ENCODE peak calls at places on chromosomes 1 and 21, in eight cellular contexts. F is GM12892, W is PC-3, D is midbrain, N is iris pigment epithelial cell, S is tibial nerve, Q is HEK293T, P is bronchial epithelial cell. E is an unnamed sample.

GRCh38 chr1:58063095-58063494 is 483.4 kb downstream of the OMA1 start:
- DNase-seq in F (no peak), W (no peak), D (no peak), N (no peak), S (no peak), Q (no peak), P (peak), E (no peak)

GRCh38 chr1:173009597-173009996 is 41.1 kb downstream of the TNFSF18 start:
- DNase-seq in F (no peak), W (no peak), D (no peak), N (no peak), S (no peak), Q (no peak), P (no peak), E (no peak)

GRCh38 chr21:44285547-44285992 is at the start of gene AIRE:
- DNase-seq in F (no peak), W (no peak), D (no peak), N (no peak), S (no peak), Q (no peak), P (no peak), E (no peak)

GRCh38 chr1:246294263-246294662 is 212.8 kb downstream of the SMYD3 start:
- DNase-seq in F (no peak), W (no peak), D (no peak), N (no peak), S (no peak), Q (no peak), P (no peak), E (no peak)

GRCh38 chr1:40786995-40787705 is 3.6 kb downstream of the KCNQ4 start:
- DNase-seq in F (no peak), W (no peak), D (no peak), N (no peak), S (no peak), Q (no peak), P (no peak), E (no peak)

GRCh38 chr1:9835758-9836631 is 12.2 kb upstream of the CLSTN1 start:
- DNase-seq in F (no peak), W (peak), D (no peak), N (no peak), S (no peak), Q (no peak), P (peak), E (no peak)

GRCh38 chr1:198865288-198865687 is 226.4 kb downstream of the PTPRC start:
- DNase-seq in F (no peak), W (no peak), D (no peak), N (no peak), S (no peak), Q (no peak), P (no peak), E (no peak)

GRCh38 chr1:208235983-208236761 is 8.0 kb downstream of the PLXNA2 start:
- DNase-seq in F (no peak), W (no peak), D (no peak), N (peak), S (peak), Q (no peak), P (peak), E (no peak)

GRCh38 chr1:145960468-145961108 is 2.8 kb upstream of the LIX1L start:
- DNase-seq in F (no peak), W (peak), D (peak), N (peak), S (no peak), Q (peak), P (no peak), E (peak)

GRCh38 chr1:208254376-208254775 is 10.2 kb upstream of the PLXNA2 start:
- DNase-seq in F (no peak), W (no peak), D (no peak), N (no peak), S (no peak), Q (no peak), P (no peak), E (no peak)

GRCh38 chr1:234899041-234899787 is 229.4 kb downstream of the TOMM20 start:
- DNase-seq in F (no peak), W (peak), D (no peak), N (peak), S (no peak), Q (no peak), P (peak), E (no peak)

GRCh38 chr1:32494196-32494595 is 29.3 kb downstream of the ZBTB8B start:
- DNase-seq in F (no peak), W (no peak), D (no peak), N (peak), S (no peak), Q (no peak), P (peak), E (no peak)

GRCh38 chr1:88678405-88678804 is 5.7 kb upstream of the PKN2 start:
- DNase-seq in F (no peak), W (peak), D (no peak), N (no peak), S (no peak), Q (no peak), P (no peak), E (no peak)

GRCh38 chr1:162904579-162904978 is 43.6 kb upstream of the CCDC190 start:
- DNase-seq in F (no peak), W (no peak), D (no peak), N (peak), S (no peak), Q (no peak), P (no peak), E (no peak)

GRCh38 chr1:220767312-220768126 is 19.2 kb upstream of the MTARC1 start:
- DNase-seq in F (no peak), W (no peak), D (no peak), N (peak), S (no peak), Q (no peak), P (no peak), E (no peak)

GRCh38 chr1:234927968-234928635 is 200.5 kb downstream of the TOMM20 start:
- DNase-seq in F (no peak), W (no peak), D (no peak), N (peak), S (no peak), Q (no peak), P (no peak), E (no peak)

GRCh38 chr1:240352769-240353168 is 259.2 kb downstream of the GREM2 start:
- DNase-seq in F (no peak), W (peak), D (no peak), N (peak), S (no peak), Q (no peak), P (peak), E (no peak)

E was measured in thoracic aorta.